ENCODE peak calls at places on chromosomes 3 and 15, in nine cellular contexts. D is A549; I is neuronal stem cell; W is AG08395; B is CD4-positive, alpha-beta T cell; L is H54; N is spleen; M is NCI-H345; Z is activated T-cell treated with anti-CD3 and anti-CD28 coated beads for 24 hours. S is an unnamed sample.

GRCh38 chr3:13135811-13136321 is 62.6 kb upstream of the IQSEC1 start:
- DNase-seq in D (no peak), I (no peak), W (no peak), B (no peak), L (no peak), N (peak), M (no peak), Z (no peak), S (peak)

GRCh38 chr15:39153718-39154117 is 427.2 kb upstream of the THBS1 start:
- DNase-seq in D (no peak), I (no peak), W (peak), B (no peak), L (no peak), N (no peak), M (peak), Z (no peak), S (no peak)

GRCh38 chr3:129181834-129182233 is 1.9 kb downstream of the CNBP start:
- DNase-seq in D (no peak), I (no peak), W (no peak), B (no peak), L (no peak), N (no peak), M (no peak), Z (no peak), S (no peak)

GRCh38 chr3:150210461-150211110 is 197.5 kb upstream of the TSC22D2 start:
- DNase-seq in D (no peak), I (no peak), W (no peak), B (no peak), L (no peak), N (no peak), M (peak), Z (no peak), S (no peak)

GRCh38 chr3:6825527-6825926 is 35.4 kb upstream of the GRM7 start:
- DNase-seq in D (no peak), I (no peak), W (no peak), B (no peak), L (no peak), N (no peak), M (peak), Z (no peak), S (no peak)

GRCh38 chr3:101879623-101880284 is 30.4 kb downstream of the NFKBIZ start:
- DNase-seq in D (no peak), I (no peak), W (no peak), B (no peak), L (no peak), N (no peak), M (no peak), Z (no peak), S (no peak)

GRCh38 chr3:150005243-150006102 is 34.8 kb upstream of the PFN2 start:
- DNase-seq in D (no peak), I (no peak), W (peak), B (no peak), L (no peak), N (no peak), M (no peak), Z (no peak), S (no peak)

GRCh38 chr15:101255615-101256350 is 3.9 kb upstream of the CHSY1 start:
- DNase-seq in D (no peak), I (no peak), W (no peak), B (no peak), L (no peak), N (no peak), M (no peak), Z (no peak), S (no peak)

GRCh38 chr3:150334974-150335373 is 73.1 kb upstream of the TSC22D2 start:
- DNase-seq in D (no peak), I (no peak), W (no peak), B (no peak), L (no peak), N (no peak), M (no peak), Z (no peak), S (no peak)

GRCh38 chr3:184737063-184737462 is 25.2 kb upstream of the MAGEF1 start:
- DNase-seq in D (no peak), I (no peak), W (no peak), B (no peak), L (no peak), N (peak), M (no peak), Z (no peak), S (peak)

GRCh38 chr15:89150762-89151305 is 62.6 kb downstream of the ABHD2 start:
- DNase-seq in D (no peak), I (no peak), W (no peak), B (no peak), L (no peak), N (no peak), M (peak), Z (no peak), S (no peak)

GRCh38 chr3:183437696-183438564 is 9.5 kb upstream of the MCF2L2 start:
- DNase-seq in D (no peak), I (no peak), W (no peak), B (no peak), L (no peak), N (no peak), M (peak), Z (no peak), S (no peak)

GRCh38 chr3:128665362-128666021 is 14.9 kb upstream of the RPN1 start:
- DNase-seq in D (no peak), I (no peak), W (no peak), B (no peak), L (no peak), N (no peak), M (no peak), Z (no peak), S (peak)

GRCh38 chr3:143070977-143071551 is 48.5 kb upstream of the CHST2 start:
- DNase-seq in D (no peak), I (no peak), W (peak), B (no peak), L (no peak), N (no peak), M (no peak), Z (no peak), S (no peak)

GRCh38 chr15:25734680-25735355 is 128.3 kb downstream of the ATP10A start:
- DNase-seq in D (no peak), I (no peak), W (no peak), B (no peak), L (no peak), N (peak), M (no peak), Z (no peak), S (peak)

GRCh38 chr15:50256188-50257041 is 9.1 kb downstream of the HDC start:
- DNase-seq in D (no peak), I (no peak), W (no peak), B (no peak), L (no peak), N (no peak), M (no peak), Z (no peak), S (no peak)